ENCODE peak calls at places on chromosomes 4 and X, in four cellular contexts. L, N, O and G are unnamed samples.

GRCh38 chrX:9785944-9786741 is at the start of gene SHROOM2:
- DNase-seq in L (peak; percentile 12), N (no peak), O (no peak), G (no peak)

GRCh38 chrX:21885568-21885967 is 29.8 kb downstream of the YY2 start:
- DNase-seq in L (no peak), N (no peak), O (peak; percentile 19), G (no peak)

GRCh38 chrX:139192386-139192961 is 338.1 kb upstream of the F9 start:
- DNase-seq in L (peak; percentile 46), N (no peak), O (no peak), G (no peak)

GRCh38 chrX:7072856-7073255 is 74.7 kb upstream of the STS start:
- DNase-seq in L (no peak), N (no peak), O (no peak), G (no peak)

GRCh38 chr4:90226734-90227133 is 99.5 kb downstream of the CCSER1 start:
- DNase-seq in L (peak; percentile 2), N (no peak), O (no peak), G (no peak)

GRCh38 chr4:55312491-55313101 is 33.4 kb upstream of the SRD5A3 start:
- DNase-seq in L (peak; percentile 79), N (no peak), O (peak; percentile 72), G (no peak)

GRCh38 chr4:13176603-13177190 is 307.4 kb downstream of the RAB28 start:
- DNase-seq in L (no peak), N (no peak), O (peak; percentile 84), G (no peak)

GRCh38 chrX:118595501-118596042 is 100.0 kb downstream of the DOCK11 start:
- DNase-seq in L (no peak), N (no peak), O (no peak), G (no peak)

GRCh38 chr4:98728871-98729270 is 70.5 kb upstream of the TSPAN5 start:
- DNase-seq in L (no peak), N (no peak), O (no peak), G (no peak)

GRCh38 chrX:49272426-49272825 is 2.8 kb downstream of the PPP1R3F start:
- DNase-seq in L (no peak), N (no peak), O (no peak), G (no peak)

GRCh38 chr4:87806520-87806919 is 7.2 kb downstream of the IBSP start:
- DNase-seq in L (peak; percentile 69), N (no peak), O (no peak), G (no peak)

GRCh38 chrX:155148724-155149537 is 67.3 kb upstream of the VBP1 start:
- DNase-seq in L (peak; percentile 25), N (no peak), O (peak; percentile 34), G (peak; percentile 26)

GRCh38 chr4:188190461-188190860 is 51.2 kb downstream of the TRIML1 start:
- DNase-seq in L (no peak), N (no peak), O (no peak), G (no peak)

GRCh38 chr4:147682755-147683154 is 1.2 kb downstream of the PRMT9 start:
- DNase-seq in L (peak; percentile 9), N (no peak), O (no peak), G (no peak)
- H3K27ac ChIP-seq in L (peak overlapping the region; percentile 85), N (no peak overlapping the region), O (no peak overlapping the region), G (peak overlapping the region; percentile 84)

GRCh38 chr4:172785623-172786022 is 383.0 kb upstream of the GALNT7 start:
- DNase-seq in L (no peak), N (no peak), O (no peak), G (no peak)
- H3K27me3 ChIP-seq in L (no peaks in the 10 kb centered on the region), N (no peaks in the 10 kb centered on the region), O (no peaks in the 10 kb centered on the region), G (peaks cover 3% of the 10 kb centered on the region)

GRCh38 chrX:104136241-104137019 is 20.4 kb downstream of the SLC25A53 start:
- DNase-seq in L (peak; percentile 88), N (peak; percentile 35), O (peak; percentile 81), G (peak; percentile 58)
- H3K27ac ChIP-seq in L (peak overlapping the region; percentile 63), N (no peak overlapping the region), O (no peak overlapping the region), G (no peak overlapping the region)

DNA sequence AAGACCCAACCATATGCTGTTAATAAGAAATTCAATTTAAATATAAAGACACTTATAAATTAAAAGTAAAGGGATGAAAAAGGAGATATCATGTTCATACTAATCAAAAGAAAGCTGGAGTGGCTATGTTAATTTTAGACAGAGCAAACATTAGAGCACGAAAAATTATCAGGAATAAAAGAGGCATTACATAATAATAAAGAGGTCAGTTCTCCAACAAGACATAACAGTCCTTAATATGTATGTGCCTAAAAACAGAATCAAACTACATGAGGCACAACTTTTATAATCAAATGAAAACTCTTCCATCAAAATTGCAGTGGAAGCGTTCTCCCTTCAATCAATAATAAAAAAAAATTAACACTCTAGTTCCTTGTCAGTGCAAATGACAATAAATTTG is 62.6 kb downstream of the ARHGEF6 start:
- DNase-seq in L (no peak), N (no peak), O (no peak), G (no peak)
- H3K27me3 ChIP-seq in L (no peaks in the 10 kb centered on the region), N (no peaks in the 10 kb centered on the region), O (no peaks in the 10 kb centered on the region), G (no peaks in the 10 kb centered on the region)

GRCh38 chrX:123756320-123756719 is 23.5 kb upstream of the THOC2 start:
- DNase-seq in L (peak; percentile 76), N (no peak), O (no peak), G (no peak)
- H3K27ac ChIP-seq in L (peak overlapping the region; percentile 43), N (no peak overlapping the region), O (no peak overlapping the region), G (no peak overlapping the region)

GRCh38 chrX:15315509-15315908 is at the start of gene ASB11:
- DNase-seq in L (no peak), N (no peak), O (no peak), G (no peak)
- H3K27me3 ChIP-seq in L (no peaks in the 10 kb centered on the region), N (no peaks in the 10 kb centered on the region), O (no peaks in the 10 kb centered on the region), G (no peaks in the 10 kb centered on the region)

GRCh38 chr4:42824278-42824977 is 68.1 kb upstream of the GRXCR1 start:
- DNase-seq in L (no peak), N (no peak), O (no peak), G (no peak)
- H3K27ac ChIP-seq in L (no peak overlapping the region), N (no peak overlapping the region), O (no peak overlapping the region), G (no peak overlapping the region)

GRCh38 chrX:115948018-115948923 is 222.3 kb upstream of the AGTR2 start:
- DNase-seq in L (no peak), N (peak; percentile 41), O (no peak), G (peak; percentile 26)

GRCh38 chrX:115952417-115953092 is 218.0 kb upstream of the AGTR2 start:
- DNase-seq in L (no peak), N (no peak), O (peak; percentile 35), G (no peak)

GRCh38 chrX:115946059-115946458 is 224.5 kb upstream of the AGTR2 start:
- DNase-seq in L (no peak), N (no peak), O (no peak), G (no peak)

GRCh38 chrX:115949900-115950822 is 220.4 kb upstream of the AGTR2 start:
- DNase-seq in L (no peak), N (no peak), O (peak; percentile 63), G (no peak)
- H3K27me3 ChIP-seq in L (no peaks in the 10 kb centered on the region), N (no peaks in the 10 kb centered on the region), O (no peaks in the 10 kb centered on the region), G (no peaks in the 10 kb centered on the region)

GRCh38 chr4:95232358-95233156 is 316.2 kb downstream of the UNC5C start:
- DNase-seq in L (no peak), N (no peak), O (no peak), G (no peak)
- H3K27ac ChIP-seq in L (no peak overlapping the region), N (no peak overlapping the region), O (no peak overlapping the region), G (no peak overlapping the region)